ENCODE peak calls at places on chromosome 22, in five cellular contexts. X is PC-3, M is NAMALWA, F is GM12865, E is DMS153. I is an unnamed sample.
A peak's percentile ranks its signal among the peaks of the same experiment; 100 is the strongest.

GRCh38 chr22:46754110-46754799 is 8.2 kb upstream of the TBC1D22A start:
- DNase-seq in F (peak; percentile 77), X (peak; percentile 91), E (no peak), M (no peak), I (no peak)

GRCh38 chr22:28911777-28912669 is 28.7 kb downstream of the ZNRF3 start:
- DNase-seq in E (no peak), F (no peak), X (peak; percentile 6), M (no peak), I (no peak)

GRCh38 chr22:37491559-37492427 is 5.6 kb upstream of the MFNG start:
- DNase-seq in E (no peak), F (no peak), X (no peak), M (no peak), I (no peak)

GRCh38 chr22:41585898-41586297 is 3.7 kb downstream of the PMM1 start:
- DNase-seq in X (no peak), E (no peak), F (no peak), M (no peak), I (no peak)

GRCh38 chr22:17772963-17773605 is 1.2 kb downstream of the BID start:
- DNase-seq in F (peak; percentile 27), X (peak; percentile 43), E (no peak), M (no peak), I (no peak)

GRCh38 chr22:21755855-21756284 is 20.3 kb upstream of the YPEL1 start:
- DNase-seq in M (no peak), X (peak; percentile 57), E (no peak), F (peak; percentile 55), I (no peak)

GRCh38 chr22:30221121-30221992 is 25.2 kb downstream of the LIF start:
- DNase-seq in M (no peak), E (no peak), X (no peak), F (peak; percentile 67), I (no peak)

GRCh38 chr22:31866918-31867317 is 77.4 kb upstream of the YWHAH start:
- DNase-seq in F (no peak), M (no peak), X (no peak), E (no peak), I (no peak)

GRCh38 chr22:25367756-25368155 is 148.3 kb downstream of the CRYBB2 start:
- DNase-seq in X (no peak), M (no peak), E (no peak), F (no peak), I (no peak)

GRCh38 chr22:50507421-50507990 is at the start of gene LMF2:
- DNase-seq in E (peak; percentile 43), F (no peak), M (peak; percentile 86), X (peak; percentile 67), I (peak; percentile 71)

GRCh38 chr22:27564806-27565205 is 236.8 kb downstream of the MN1 start:
- DNase-seq in M (no peak), F (no peak), E (no peak), X (peak; percentile 42), I (no peak)

GRCh38 chr22:34880667-34881066 is 185.3 kb upstream of the ISX start:
- DNase-seq in E (no peak), X (no peak), M (no peak), F (no peak), I (no peak)

GRCh38 chr22:30777589-30777988 is 82.9 kb downstream of the OSBP2 start:
- DNase-seq in E (no peak), M (no peak), F (no peak), X (no peak), I (no peak)

GRCh38 chr22:20852076-20852475 is 6.5 kb downstream of the PI4KA start:
- DNase-seq in M (peak; percentile 36), X (no peak), E (no peak), F (no peak), I (no peak)

GRCh38 chr22:32244547-32244946 is 10.6 kb downstream of the SLC5A4 start:
- DNase-seq in F (no peak), X (no peak), E (no peak), M (no peak), I (no peak)

GRCh38 chr22:37508431-37508963 is 10.7 kb downstream of the CARD10 start:
- DNase-seq in E (no peak), M (no peak), X (no peak), F (no peak), I (no peak)

GRCh38 chr22:39204216-39204615 is 40.6 kb downstream of the PDGFB start:
- DNase-seq in M (no peak), E (no peak), X (no peak), F (no peak), I (no peak)

GRCh38 chr22:31625661-31626426 is 36.2 kb downstream of the PISD start:
- DNase-seq in F (no peak), M (no peak), X (no peak), E (no peak), I (no peak)

GRCh38 chr22:29799217-29799680 is 32.1 kb downstream of the UQCR10 start:
- DNase-seq in F (no peak), E (peak; percentile 76), M (no peak), X (peak; percentile 92), I (no peak)

GRCh38 chr22:45246060-45246985 is 5.6 kb upstream of the KIAA0930 start:
- DNase-seq in F (no peak), E (no peak), M (no peak), X (peak; percentile 85), I (no peak)

GRCh38 chr22:40348025-40348658 is 1.8 kb downstream of the ADSL start:
- DNase-seq in F (peak; percentile 78), E (no peak), X (peak; percentile 50), M (peak; percentile 77), I (no peak)

I was measured in DMS79.